ENCODE peak calls at places on chromosomes 6 and 20, in five cellular contexts. B is astrocyte, F is epithelial cell of esophagus, L is endothelial cell of umbilical vein, C is GM13976. W is an unnamed sample.
A peak's percentile ranks its signal among the peaks of the same experiment; 100 is the strongest.

GRCh38 chr6:45900808-45901752 is 114.6 kb downstream of the CLIC5 start:
- DNase-seq in B (peak; percentile 36), F (peak; percentile 48), L (no peak), C (no peak), W (no peak)

GRCh38 chr6:105755885-105756284 is 330.3 kb upstream of the PRDM1 start:
- DNase-seq in B (no peak), F (no peak), L (no peak), C (no peak), W (no peak)

GRCh38 chr6:44176935-44177509 is 18.4 kb downstream of the CAPN11 start:
- DNase-seq in B (no peak), F (no peak), L (peak; percentile 30), C (peak; percentile 82), W (no peak)

GRCh38 chr6:4402477-4402976 is 267.2 kb upstream of the ECI2 start:
- DNase-seq in B (peak; percentile 86), F (peak; percentile 82), L (peak; percentile 36), C (no peak), W (peak; percentile 66)

GRCh38 chr6:154705471-154706113 is 27.6 kb upstream of the SCAF8 start:
- DNase-seq in B (no peak), F (no peak), L (no peak), C (no peak), W (no peak)

GRCh38 chr20:1949306-1949705 is 44.6 kb downstream of the PDYN start:
- DNase-seq in B (no peak), F (no peak), L (no peak), C (no peak), W (no peak)

GRCh38 chr6:165876568-165876967 is 213.5 kb upstream of the PDE10A start:
- DNase-seq in B (peak; percentile 6), F (no peak), L (no peak), C (no peak), W (no peak)

GRCh38 chr6:160420969-160421556 is 72.9 kb downstream of the SLC22A3 start:
- DNase-seq in B (no peak), F (peak; percentile 75), L (no peak), C (no peak), W (no peak)

GRCh38 chr6:149325648-149326236 is 8.2 kb downstream of the TAB2 start:
- DNase-seq in B (no peak), F (no peak), L (no peak), C (no peak), W (no peak)

GRCh38 chr6:35068206-35068605 is 72.9 kb downstream of the TCP11 start:
- DNase-seq in B (no peak), F (no peak), L (no peak), C (no peak), W (no peak)

GRCh38 chr6:124298682-124299081 is 495.0 kb downstream of the NKAIN2 start:
- DNase-seq in B (no peak), F (no peak), L (no peak), C (no peak), W (no peak)

GRCh38 chr6:12297363-12298016 is 7.3 kb downstream of the EDN1 start:
- DNase-seq in B (no peak), F (peak; percentile 40), L (peak; percentile 87), C (no peak), W (no peak)

GRCh38 chr6:164359441-164359840 is 944.9 kb downstream of the QKI start:
- DNase-seq in B (no peak), F (no peak), L (no peak), C (no peak), W (no peak)

GRCh38 chr6:112010328-112010727 is 43.6 kb upstream of the CCN6 start:
- DNase-seq in B (no peak), F (peak; percentile 29), L (no peak), C (no peak), W (peak; percentile 21)
- TF ChIP-seq CTCF in B (no peak), F (no peak), L (no peak), C (no peak), W (peak; percentile 53)

DNA sequence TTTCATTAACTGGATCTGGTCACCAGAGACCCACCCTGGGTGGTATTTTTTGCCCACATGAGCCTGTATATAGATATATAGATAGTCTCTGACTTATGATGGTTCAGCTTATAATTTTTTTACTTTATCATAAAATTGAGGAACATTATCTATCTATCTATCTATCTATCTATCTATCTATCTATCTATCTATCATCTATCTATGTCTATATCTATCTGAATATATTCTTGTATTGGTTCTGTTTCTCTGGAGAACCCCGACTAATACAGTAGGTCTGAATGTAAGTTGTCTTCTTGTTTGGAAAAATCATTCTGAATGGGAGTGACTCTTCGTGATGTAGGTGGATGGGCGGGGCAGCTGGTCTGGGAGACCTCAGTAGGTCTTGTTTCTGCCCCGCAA is 13.3 kb upstream of the CDKN1A start:
- DNase-seq in B (no peak), F (no peak), L (no peak), C (no peak), W (no peak)
- TF ChIP-seq CTCF in B (no peak), F (no peak), L (no peak), C (no peak), W (no peak)

GRCh38 chr20:18058661-18059467 is 1.1 kb upstream of the OVOL2 start:
- DNase-seq in B (no peak), F (peak; percentile 27), L (no peak), C (peak; percentile 44), W (peak; percentile 32)
- TF ChIP-seq CTCF in B (no peak), F (peak; percentile 9), L (no peak), C (no peak), W (no peak)

GRCh38 chr6:150685860-150686259 is 86.2 kb downstream of the PLEKHG1 start:
- DNase-seq in B (no peak), F (peak; percentile 76), L (peak; percentile 23), C (peak; percentile 64), W (peak; percentile 72)
- TF ChIP-seq CTCF in B (peak; percentile 48), F (peak; percentile 78), L (peak; percentile 46), C (peak; percentile 74), W (peak; percentile 96)

GRCh38 chr6:116011520-116011919 is 49.2 kb downstream of the FRK start:
- DNase-seq in B (no peak), F (peak; percentile 91), L (no peak), C (no peak), W (peak; percentile 91)

GRCh38 chr6:116012471-116012949 is 48.2 kb downstream of the FRK start:
- DNase-seq in B (peak; percentile 41), F (no peak), L (no peak), C (no peak), W (no peak)

GRCh38 chr6:116010400-116011095 is 50.1 kb downstream of the FRK start:
- DNase-seq in B (peak; percentile 27), F (peak; percentile 78), L (peak; percentile 73), C (peak; percentile 13), W (peak; percentile 58)

GRCh38 chr6:116011096-116011401 is 49.6 kb downstream of the FRK start:
- DNase-seq in B (no peak), F (no peak), L (no peak), C (no peak), W (peak; percentile 30)

GRCh38 chr6:116012966-116013365 is 47.7 kb downstream of the FRK start:
- DNase-seq in B (no peak), F (peak; percentile 67), L (no peak), C (no peak), W (peak; percentile 57)
- TF ChIP-seq CTCF in B (no peak), F (no peak), L (no peak), C (no peak), W (no peak)

GRCh38 chr6:48449002-48449401 is 338.0 kb upstream of the PTCHD4 start:
- DNase-seq in B (no peak), F (peak; percentile 14), L (peak; percentile 22), C (no peak), W (peak; percentile 14)
- TF ChIP-seq CTCF in B (no peak), F (peak; percentile 24), L (no peak), C (no peak), W (peak; percentile 14)

DNA sequence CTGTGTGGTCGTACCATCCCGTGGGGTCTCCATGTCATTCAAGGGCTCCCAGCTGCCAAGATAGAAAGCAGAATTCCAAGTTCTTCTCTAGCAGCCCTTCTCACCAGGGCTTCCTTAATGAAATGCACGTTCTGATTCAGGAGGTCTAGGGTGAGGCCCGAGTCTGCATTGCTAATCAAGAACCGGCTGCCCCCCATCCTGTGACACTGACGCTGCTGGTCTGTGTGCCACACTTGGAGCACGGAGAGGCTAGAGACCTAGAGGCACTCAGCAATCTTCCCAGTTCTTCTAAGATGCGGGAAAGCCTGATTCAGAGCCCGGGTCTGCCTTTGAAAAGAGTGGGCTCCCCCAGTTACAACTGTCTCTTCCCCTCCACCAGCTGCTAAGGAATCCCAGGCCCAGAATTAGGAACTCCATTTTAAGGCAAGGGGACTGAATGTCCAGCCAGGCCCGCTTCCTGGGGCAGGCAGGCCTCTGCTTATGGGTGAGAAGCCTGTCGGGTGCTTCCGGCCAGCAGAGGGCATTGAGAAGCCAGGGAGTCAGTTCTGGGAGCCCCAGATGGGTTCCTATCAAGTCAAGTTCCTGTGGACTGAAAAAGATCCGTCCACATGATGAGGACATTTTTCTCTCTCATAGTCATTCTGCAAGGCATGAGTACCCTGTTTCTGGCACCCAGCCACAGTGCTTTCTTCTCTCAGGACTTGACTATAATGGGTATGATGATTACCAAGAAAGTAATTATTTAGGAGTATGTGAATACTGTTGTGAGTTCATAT is 69.8 kb upstream of the RIN2 start:
- DNase-seq in B (peak; percentile 82), F (peak; percentile 92), L (peak; percentile 60), C (no peak), W (peak; percentile 84)
- TF ChIP-seq CTCF in B (peak; percentile 61), F (peak; percentile 72), L (peak; percentile 55), C (no peak), W (peak; percentile 86)

GRCh38 chr6:79672631-79673065 is 41.5 kb downstream of the SH3BGRL2 start:
- DNase-seq in B (peak; percentile 30), F (peak; percentile 56), L (peak; percentile 68), C (no peak), W (peak; percentile 46)
- TF ChIP-seq CTCF in B (peak; percentile 58), F (peak; percentile 74), L (peak; percentile 39), C (peak; percentile 44), W (peak; percentile 72)

GRCh38 chr6:28488916-28489365 is 26.7 kb downstream of the GPX6 start:
- DNase-seq in B (peak; percentile 56), F (peak; percentile 70), L (peak; percentile 67), C (peak; percentile 37), W (peak; percentile 46)

GRCh38 chr6:28486988-28487742 is 28.4 kb downstream of the GPX6 start:
- DNase-seq in B (no peak), F (no peak), L (no peak), C (no peak), W (no peak)

GRCh38 chr6:28491984-28492317 is 23.6 kb downstream of the GPX6 start:
- DNase-seq in B (no peak), F (no peak), L (no peak), C (no peak), W (no peak)

GRCh38 chr6:28490191-28490890 is 25.3 kb downstream of the GPX6 start:
- DNase-seq in B (no peak), F (peak; percentile 28), L (no peak), C (peak; percentile 25), W (no peak)

DNA sequence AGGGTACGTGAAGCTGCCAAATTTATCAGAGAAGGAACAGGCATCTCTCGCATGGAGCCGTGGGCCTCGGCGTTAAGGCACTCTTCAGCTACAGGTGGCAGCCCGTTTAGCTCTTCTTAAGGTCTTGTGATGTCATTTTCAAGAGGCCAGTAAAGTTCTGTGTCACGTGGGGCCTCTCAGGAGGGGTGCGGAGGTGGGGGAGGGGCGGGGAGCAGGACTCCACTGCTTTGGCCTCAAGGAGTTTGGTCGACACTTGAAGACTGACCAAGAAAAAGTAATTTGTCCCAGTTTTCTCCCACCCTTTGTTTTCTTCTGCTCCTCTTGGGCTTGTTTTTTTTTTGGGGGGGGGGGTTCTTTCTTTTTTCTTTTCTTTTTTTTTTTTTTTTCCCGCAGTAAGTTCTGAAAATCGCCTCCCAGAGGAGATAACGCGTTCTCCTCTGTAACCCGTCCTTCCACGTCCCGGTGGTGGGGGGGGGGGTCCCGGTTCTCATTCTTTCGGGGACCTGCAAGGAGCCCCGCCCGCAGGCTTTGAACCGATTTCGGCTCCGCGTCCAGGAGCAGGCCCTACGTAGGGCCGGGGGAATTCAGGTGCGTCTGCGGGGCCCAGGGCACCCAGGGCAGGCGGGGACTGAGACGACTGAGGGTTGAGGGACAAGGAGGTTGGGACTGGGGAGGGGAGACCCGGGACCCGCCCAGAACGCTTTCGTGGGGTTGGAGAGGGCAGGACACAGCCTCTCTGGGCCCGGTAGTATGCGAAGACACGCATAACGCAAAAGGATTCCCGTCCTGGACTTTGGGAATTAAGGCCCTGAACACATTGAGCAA is 26.0 kb downstream of the GPX6 start:
- DNase-seq in B (peak; percentile 67), F (peak; percentile 85), L (peak; percentile 58), C (peak; percentile 80), W (no peak)
- TF ChIP-seq CTCF in B (no peak), F (no peak), L (no peak), C (no peak), W (no peak)